ENCODE peak calls at places on chromosomes 6 and 20, in seven cellular contexts. Z, K, O, D, N, C and H are unnamed samples.

GRCh38 chr6:21593927-21594421 is 423 bp downstream of the SOX4 start:
- DNase-seq in C (peak), K (peak), D (peak), O (no peak), N (peak), Z (peak), H (peak)

GRCh38 chr6:137031122-137031521 is 13.6 kb downstream of the IL20RA start:
- DNase-seq in K (no peak), Z (no peak), C (no peak), D (no peak), N (no peak), O (no peak), H (no peak)

GRCh38 chr20:39800548-39800947 is 838.4 kb downstream of the DHX35 start:
- DNase-seq in C (peak), Z (peak), N (no peak), D (peak), O (peak), K (no peak), H (no peak)

GRCh38 chr20:43985121-43985520 is 70.5 kb downstream of the TOX2 start:
- DNase-seq in N (no peak), D (no peak), C (no peak), K (no peak), Z (no peak), O (no peak), H (no peak)

GRCh38 chr20:62089393-62089792 is 23.7 kb upstream of the TAF4 start:
- DNase-seq in O (no peak), D (no peak), K (no peak), Z (no peak), C (no peak), N (no peak), H (no peak)

GRCh38 chr20:48187891-48188290 is 402.6 kb upstream of the SULF2 start:
- DNase-seq in O (no peak), D (peak), Z (no peak), K (no peak), N (no peak), C (no peak), H (no peak)

GRCh38 chr6:126094411-126094810 is 108.1 kb downstream of the TRMT11 start:
- DNase-seq in Z (no peak), C (no peak), O (no peak), K (no peak), N (no peak), D (no peak), H (no peak)

GRCh38 chr20:62122659-62123449 is 579 bp downstream of the LSM14B start:
- DNase-seq in K (no peak), D (peak), C (peak), N (no peak), O (peak), Z (peak), H (no peak)

GRCh38 chr20:31851240-31851955 is 6.0 kb upstream of the FOXS1 start:
- DNase-seq in N (no peak), D (no peak), O (no peak), C (no peak), K (no peak), Z (no peak), H (no peak)

GRCh38 chr20:20441259-20441658 is 73.4 kb downstream of the INSM1 start:
- DNase-seq in N (no peak), D (no peak), Z (no peak), C (no peak), O (no peak), K (no peak), H (no peak)

GRCh38 chr20:33437141-33437911 is 6.2 kb downstream of the SNTA1 start:
- DNase-seq in C (no peak), D (peak), O (peak), N (peak), Z (no peak), K (no peak), H (peak)

GRCh38 chr20:17533396-17533795 is 2.2 kb upstream of the BFSP1 start:
- DNase-seq in N (peak), D (peak), Z (no peak), C (peak), O (peak), K (no peak), H (no peak)

GRCh38 chr20:20627471-20627870 is 85.0 kb downstream of the RALGAPA2 start:
- DNase-seq in D (no peak), C (no peak), O (no peak), N (no peak), K (no peak), Z (no peak), H (no peak)

GRCh38 chr20:25521382-25521781 is 63.9 kb downstream of the NINL start:
- DNase-seq in N (no peak), C (no peak), D (no peak), O (no peak), Z (no peak), K (no peak), H (no peak)

GRCh38 chr20:59068534-59068933 is 25.9 kb upstream of the PRELID3B start:
- DNase-seq in K (no peak), C (no peak), D (no peak), O (no peak), Z (no peak), N (no peak), H (no peak)

GRCh38 chr6:80449756-80450155 is 343.3 kb downstream of the BCKDHB start:
- DNase-seq in O (no peak), K (no peak), Z (no peak), C (no peak), N (no peak), D (peak), H (no peak)

GRCh38 chr20:63104312-63105181 is 97.8 kb upstream of the BHLHE23 start:
- DNase-seq in C (no peak), Z (no peak), N (no peak), O (no peak), D (no peak), K (no peak), H (no peak)

GRCh38 chr6:33672808-33673207 is 38.7 kb downstream of the UQCC2 start:
- DNase-seq in D (peak), K (peak), N (no peak), C (peak), O (peak), Z (peak), H (no peak)

GRCh38 chr6:21522007-21522758 is 71.4 kb upstream of the SOX4 start:
- DNase-seq in O (no peak), C (no peak), N (no peak), D (no peak), K (no peak), Z (no peak), H (no peak)

GRCh38 chr20:53774487-53775203 is 181.0 kb upstream of the ZNF217 start:
- DNase-seq in K (no peak), O (peak), C (peak), Z (no peak), N (no peak), D (peak), H (no peak)

GRCh38 chr6:7232351-7232750 is 80.6 kb downstream of the SSR1 start:
- DNase-seq in Z (no peak), K (no peak), C (no peak), O (no peak), D (no peak), N (no peak), H (no peak)

GRCh38 chr6:155448823-155449789 is 6.5 kb downstream of the NOX3 start:
- DNase-seq in O (no peak), K (no peak), Z (no peak), C (no peak), D (peak), N (no peak), H (no peak)

GRCh38 chr6:145929037-145929633 is 35.0 kb downstream of the SHPRH start:
- DNase-seq in Z (peak), C (peak), O (peak), N (no peak), D (peak), K (no peak), H (no peak)